ENCODE peak calls at places on chromosome 2, in seven cellular contexts. X is H54; N is WERI-Rb-1; J is NCI-H1105 treated with DMSO at 0.1 percent for 48 hours; I is HFF-Myc; R is activated T-helper 9 cell treated with anti-CD3 and anti-CD28 coated beads, Interleukin-2, amount 50 U/mL, for 16 hours; E is foreskin fibroblast. F is an unnamed sample.

GRCh38 chr2:144015655-144016245 is 504.2 kb downstream of the ZEB2 start:
- DNase-seq in N (no peak), R (no peak), X (peak), J (no peak), I (no peak), E (peak), F (peak)

GRCh38 chr2:227849906-227850305 is 21.5 kb upstream of the DAW1 start:
- DNase-seq in N (no peak), E (peak), J (no peak), X (no peak), R (no peak), I (peak), F (peak)

GRCh38 chr2:134602666-134603065 is 116.1 kb downstream of the TMEM163 start:
- DNase-seq in J (no peak), X (no peak), R (no peak), N (no peak), E (no peak), I (no peak), F (no peak)

GRCh38 chr2:223104336-223104735 is 52.3 kb downstream of the KCNE4 start:
- DNase-seq in N (no peak), R (no peak), E (no peak), J (no peak), X (no peak), I (no peak), F (no peak)

GRCh38 chr2:206266130-206267125 is 8.0 kb upstream of the ZDBF2 start:
- DNase-seq in N (no peak), E (no peak), X (no peak), I (no peak), J (no peak), R (no peak), F (no peak)

GRCh38 chr2:38076250-38076709 is 329 bp upstream of the CYP1B1 start:
- DNase-seq in J (peak), R (no peak), E (peak), I (peak), N (peak), X (peak), F (peak)

GRCh38 chr2:46684661-46685060 is 205.3 kb downstream of the TMEM247 start:
- DNase-seq in N (no peak), I (no peak), R (no peak), J (no peak), X (no peak), E (no peak), F (no peak)

GRCh38 chr2:41867553-41867952 is 180.3 kb upstream of the PKDCC start:
- DNase-seq in I (no peak), N (no peak), E (no peak), X (no peak), R (no peak), J (no peak), F (no peak)

GRCh38 chr2:27736031-27736889 is 35.3 kb upstream of the MRPL33 start:
- DNase-seq in I (no peak), J (no peak), R (no peak), E (peak), X (no peak), N (no peak), F (no peak)

F was measured in fibroblast of gingiva.